ENCODE peak calls at places on chromosome 9, in eight cellular contexts. T is A549, U is HepG2, K is stomach, D is transverse colon, M is upper lobe of left lung, V is K562, N is tibial nerve. C is an unnamed sample.

GRCh38 chr9:114316605-114317230 is 6.2 kb upstream of the ORM1 start:
- DNase-seq in T (no peak), U (no peak), K (peak; percentile 18), D (no peak), M (peak; percentile 19), V (no peak), N (no peak), C (peak; percentile 6)

GRCh38 chr9:19470981-19471650 is 62.3 kb downstream of the ACER2 start:
- DNase-seq in T (no peak), U (no peak), K (no peak), D (no peak), M (no peak), V (no peak), N (no peak), C (no peak)

GRCh38 chr9:19800884-19801283 is 12.0 kb upstream of the SLC24A2 start:
- DNase-seq in T (no peak), U (no peak), K (no peak), D (no peak), M (no peak), V (no peak), N (no peak), C (no peak)

GRCh38 chr9:27865031-27865438 is 291.8 kb upstream of the C9orf72 start:
- DNase-seq in T (no peak), U (no peak), K (no peak), D (no peak), M (peak; percentile 37), V (no peak), N (no peak), C (no peak)

GRCh38 chr9:81753436-81753835 is 64.1 kb upstream of the TLE1 start:
- DNase-seq in T (no peak), U (no peak), K (no peak), D (no peak), M (no peak), V (no peak), N (no peak), C (no peak)

GRCh38 chr9:70983723-70984280 is 137.6 kb downstream of the TRPM3 start:
- DNase-seq in T (no peak), U (no peak), K (no peak), D (no peak), M (no peak), V (no peak), N (no peak), C (no peak)

GRCh38 chr9:14447103-14447502 is 133.2 kb upstream of the NFIB start:
- DNase-seq in T (no peak), U (no peak), K (no peak), D (no peak), M (no peak), V (no peak), N (no peak), C (no peak)

GRCh38 chr9:86968258-86968920 is 21.1 kb upstream of the GAS1 start:
- DNase-seq in T (no peak), U (no peak), K (no peak), D (no peak), M (no peak), V (no peak), N (no peak), C (no peak)

GRCh38 chr9:532707-533106 is 308.8 kb upstream of the DMRT1 start:
- DNase-seq in T (no peak), U (no peak), K (peak; percentile 45), D (peak; percentile 46), M (no peak), V (no peak), N (no peak), C (no peak)

GRCh38 chr9:15070716-15071115 is 160.5 kb upstream of the FREM1 start:
- DNase-seq in T (no peak), U (no peak), K (no peak), D (no peak), M (no peak), V (no peak), N (no peak), C (no peak)

DNA sequence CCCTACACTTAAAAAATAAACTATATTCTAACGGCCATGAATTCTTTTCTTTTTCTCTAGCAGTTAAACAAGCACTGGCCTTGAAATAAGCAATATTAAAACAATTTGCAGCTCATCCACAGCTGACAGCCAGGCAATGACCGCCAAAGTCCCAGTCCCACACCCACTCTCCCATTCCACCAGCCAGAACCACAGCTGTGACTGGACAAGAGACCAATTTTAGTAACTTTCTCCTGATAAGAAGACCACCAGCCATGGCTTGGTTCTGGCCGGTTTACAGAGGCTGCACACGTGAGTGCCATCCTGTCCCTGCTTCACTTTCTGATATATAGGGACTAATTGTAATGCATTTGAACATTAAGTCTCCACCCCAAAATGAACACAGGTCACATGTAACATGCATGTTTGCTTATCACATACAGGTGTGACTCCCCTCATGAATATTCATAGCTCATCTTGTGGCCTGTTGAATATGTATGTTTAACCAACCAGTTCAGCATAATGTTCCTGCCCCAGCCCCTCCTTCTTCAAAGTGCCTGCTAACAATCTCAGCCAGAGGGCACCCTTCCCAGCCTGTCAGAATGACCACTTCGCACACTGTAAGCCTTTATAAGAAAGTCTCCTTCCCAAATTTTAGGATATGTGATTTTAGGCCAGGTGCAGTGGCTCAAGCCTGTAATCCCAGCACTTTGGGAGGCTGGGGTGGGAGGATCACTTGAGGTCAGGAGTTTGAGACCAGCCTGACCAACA is 23.9 kb upstream of the FANCC start:
- DNase-seq in T (no peak), U (no peak), K (no peak), D (no peak), M (no peak), V (peak; percentile 39), N (no peak), C (no peak)
- TF ChIP-seq EP300 in T (no peak), U (no peak), K (no peak), D (no peak), M (no peak), V (no peak), N (no peak), C (no peak)

GRCh38 chr9:89635007-89635742 is 30.4 kb downstream of the GADD45G start:
- DNase-seq in T (no peak), U (no peak), K (peak; percentile 84), D (no peak), M (peak; percentile 83), V (no peak), N (no peak), C (no peak)

GRCh38 chr9:89631381-89631780 is 26.6 kb downstream of the GADD45G start:
- DNase-seq in T (no peak), U (no peak), K (no peak), D (no peak), M (no peak), V (no peak), N (no peak), C (no peak)

GRCh38 chr9:89632136-89633135 is 27.6 kb downstream of the GADD45G start:
- DNase-seq in T (no peak), U (peak; percentile 20), K (no peak), D (no peak), M (no peak), V (no peak), N (no peak), C (no peak)

GRCh38 chr9:89633920-89634319 is 29.1 kb downstream of the GADD45G start:
- DNase-seq in T (no peak), U (no peak), K (no peak), D (no peak), M (no peak), V (no peak), N (no peak), C (no peak)

GRCh38 chr9:89633404-89633803 is 28.6 kb downstream of the GADD45G start:
- DNase-seq in T (no peak), U (no peak), K (no peak), D (no peak), M (no peak), V (no peak), N (no peak), C (no peak)
- H3K27ac ChIP-seq in T (no peak overlapping the region), U (no peak overlapping the region), K (no peak overlapping the region), D (no peak overlapping the region), M (peak overlapping the region; percentile 66), V (no peak overlapping the region), N (no peak overlapping the region), C (no peak overlapping the region)

DNA sequence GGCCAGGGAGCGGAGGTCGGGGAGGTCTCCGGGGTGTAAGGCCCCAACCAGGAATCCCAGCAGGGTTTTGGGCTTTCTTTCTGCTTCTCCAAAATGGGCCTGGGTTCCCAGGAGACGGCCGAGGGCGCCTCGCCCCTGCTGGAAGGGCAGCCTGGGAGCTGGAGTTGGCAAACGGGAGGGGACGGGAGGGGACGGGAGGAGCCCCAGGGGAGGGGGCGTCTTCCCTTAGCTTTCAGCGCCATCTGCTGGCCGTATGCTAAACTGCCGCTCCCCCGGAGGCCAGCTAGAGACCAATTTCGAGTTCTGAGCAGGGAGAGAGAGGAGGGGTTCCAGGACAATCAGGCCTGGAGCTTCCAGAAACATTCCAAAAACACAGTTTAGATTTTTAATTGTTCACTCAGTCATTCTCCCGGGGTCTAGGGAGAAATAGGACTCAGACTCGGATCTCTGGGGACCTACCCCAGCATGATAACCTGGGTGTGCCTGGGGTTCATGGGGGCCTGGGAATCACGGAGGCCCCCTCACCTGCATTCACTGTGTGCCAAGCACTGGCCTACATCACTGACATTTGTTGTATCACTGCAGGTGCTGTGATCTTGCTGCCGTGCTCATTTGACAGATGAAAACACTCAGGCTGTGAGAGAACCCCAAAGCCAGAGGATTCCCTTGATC is 23.0 kb upstream of the ZBTB43 start:
- DNase-seq in T (peak; percentile 73), U (peak; percentile 63), K (peak; percentile 89), D (peak; percentile 84), M (peak; percentile 77), V (peak; percentile 83), N (peak; percentile 68), C (peak; percentile 71)
- TF ChIP-seq EP300 in T (no peak), U (no peak), K (no peak), D (no peak), M (no peak), V (no peak), N (no peak), C (no peak)

GRCh38 chr9:121074370-121075250 is at the start of gene CNTRL:
- DNase-seq in T (peak; percentile 73), U (peak; percentile 71), K (peak; percentile 87), D (peak; percentile 88), M (peak; percentile 94), V (peak; percentile 95), N (peak; percentile 90), C (peak; percentile 88)
- H3K27ac ChIP-seq in T (peak within 1 kb of the TSS; percentile 82), U (peak within 1 kb of the TSS; percentile 73), K (peak within 1 kb of the TSS; percentile 90), D (peak within 1 kb of the TSS; percentile 83), M (peak within 1 kb of the TSS; percentile 95), V (peak within 1 kb of the TSS; percentile 93), N (peak within 1 kb of the TSS; percentile 92), C (peak within 1 kb of the TSS; percentile 80)

GRCh38 chr9:2833096-2833495 is 10.8 kb downstream of the PUM3 start:
- DNase-seq in T (no peak), U (no peak), K (no peak), D (no peak), M (no peak), V (no peak), N (no peak), C (no peak)

GRCh38 chr9:2838984-2839367 is 4.9 kb downstream of the PUM3 start:
- DNase-seq in T (no peak), U (no peak), K (no peak), D (no peak), M (no peak), V (no peak), N (no peak), C (no peak)

GRCh38 chr9:2838356-2838983 is 5.4 kb downstream of the PUM3 start:
- DNase-seq in T (no peak), U (no peak), K (no peak), D (no peak), M (no peak), V (no peak), N (no peak), C (no peak)

GRCh38 chr9:2837915-2838314 is 6.0 kb downstream of the PUM3 start:
- DNase-seq in T (peak; percentile 25), U (no peak), K (no peak), D (no peak), M (no peak), V (no peak), N (no peak), C (no peak)
- TF ChIP-seq EP300 in T (no peak), U (no peak), K (no peak), D (no peak), M (no peak), V (no peak), N (no peak), C (no peak)

GRCh38 chr9:120741701-120742100 is 27.4 kb upstream of the MEGF9 start:
- DNase-seq in T (no peak), U (no peak), K (no peak), D (no peak), M (no peak), V (no peak), N (no peak), C (no peak)
- H3K27ac ChIP-seq in T (no peak overlapping the region), U (no peak overlapping the region), K (no peak overlapping the region), D (no peak overlapping the region), M (no peak overlapping the region), V (no peak overlapping the region), N (no peak overlapping the region), C (no peak overlapping the region)

C was measured in ovary.